ENCODE peak calls at places on chromosomes 16 and 17, in six cellular contexts. One of them, this sample, is unnamed.

GRCh38 chr16:4868573-4868972 is 21.3 kb downstream of the UBN1 start:
- DNase-seq in endothelial cell: no peak
- DNase-seq in heart left ventricle: no peak
- DNase-seq in endodermal cell: no peak
- DNase-seq in fibroblast of the conjunctiva: no peak
- DNase-seq in head of caudate nucleus: no peak
- DNase-seq in this sample: no peak

GRCh38 chr16:27781195-27781524 is 231.2 kb downstream of the KATNIP start:
- DNase-seq in endothelial cell: no peak
- DNase-seq in heart left ventricle: peak; percentile 43
- DNase-seq in endodermal cell: no peak
- DNase-seq in fibroblast of the conjunctiva: no peak
- DNase-seq in head of caudate nucleus: no peak
- DNase-seq in this sample: no peak

GRCh38 chr16:3780570-3780969 is 63.2 kb upstream of the TRAP1 start:
- DNase-seq in endothelial cell: no peak
- DNase-seq in heart left ventricle: no peak
- DNase-seq in endodermal cell: no peak
- DNase-seq in fibroblast of the conjunctiva: peak; percentile 16
- DNase-seq in head of caudate nucleus: no peak
- DNase-seq in this sample: no peak

GRCh38 chr16:17273142-17273561 is 197.6 kb downstream of the XYLT1 start:
- DNase-seq in endothelial cell: no peak
- DNase-seq in heart left ventricle: no peak
- DNase-seq in endodermal cell: no peak
- DNase-seq in fibroblast of the conjunctiva: peak; percentile 84
- DNase-seq in head of caudate nucleus: no peak
- DNase-seq in this sample: no peak

GRCh38 chr16:66064811-66065530 is 301.5 kb upstream of the CDH5 start:
- DNase-seq in endothelial cell: no peak
- DNase-seq in heart left ventricle: no peak
- DNase-seq in endodermal cell: no peak
- DNase-seq in fibroblast of the conjunctiva: no peak
- DNase-seq in head of caudate nucleus: no peak
- DNase-seq in this sample: no peak

GRCh38 chr16:14011846-14012245 is 59.3 kb upstream of the MRTFB start:
- DNase-seq in endothelial cell: no peak
- DNase-seq in heart left ventricle: no peak
- DNase-seq in endodermal cell: no peak
- DNase-seq in fibroblast of the conjunctiva: no peak
- DNase-seq in head of caudate nucleus: peak; percentile 52
- DNase-seq in this sample: no peak

GRCh38 chr17:74859439-74860228 is at the start of gene GRIN2C:
- DNase-seq in endothelial cell: peak; percentile 54
- DNase-seq in heart left ventricle: no peak
- DNase-seq in endodermal cell: peak; percentile 71
- DNase-seq in fibroblast of the conjunctiva: no peak
- DNase-seq in head of caudate nucleus: no peak
- DNase-seq in this sample: peak; percentile 75

GRCh38 chr16:80924372-80924978 is 82.2 kb downstream of the CMC2 start:
- DNase-seq in endothelial cell: peak; percentile 80
- DNase-seq in heart left ventricle: peak; percentile 34
- DNase-seq in endodermal cell: peak; percentile 95
- DNase-seq in fibroblast of the conjunctiva: no peak
- DNase-seq in head of caudate nucleus: no peak
- DNase-seq in this sample: peak; percentile 93

GRCh38 chr16:58417035-58417434 is 24.8 kb downstream of the GINS3 start:
- DNase-seq in endothelial cell: no peak
- DNase-seq in heart left ventricle: no peak
- DNase-seq in endodermal cell: no peak
- DNase-seq in fibroblast of the conjunctiva: no peak
- DNase-seq in head of caudate nucleus: no peak
- DNase-seq in this sample: no peak

GRCh38 chr16:20763461-20764232 is at the start of gene ACSM3:
- DNase-seq in endothelial cell: no peak
- DNase-seq in heart left ventricle: no peak
- DNase-seq in endodermal cell: peak; percentile 90
- DNase-seq in fibroblast of the conjunctiva: peak; percentile 69
- DNase-seq in head of caudate nucleus: no peak
- DNase-seq in this sample: peak; percentile 73

GRCh38 chr16:49952386-49952785 is 72.6 kb upstream of the CNEP1R1 start:
- DNase-seq in endothelial cell: no peak
- DNase-seq in heart left ventricle: no peak
- DNase-seq in endodermal cell: peak; percentile 28
- DNase-seq in fibroblast of the conjunctiva: no peak
- DNase-seq in head of caudate nucleus: no peak
- DNase-seq in this sample: no peak

GRCh38 chr16:28013392-28013791 is 50.1 kb downstream of the GSG1L start:
- DNase-seq in endothelial cell: no peak
- DNase-seq in heart left ventricle: no peak
- DNase-seq in endodermal cell: no peak
- DNase-seq in fibroblast of the conjunctiva: no peak
- DNase-seq in head of caudate nucleus: no peak
- DNase-seq in this sample: no peak

This sample was measured in HuH-7.